ENCODE peak calls at places on chromosome 7, in seven cellular contexts. K is fibroblast of lung, R is PC-3, V is MM.1S, I is Caco-2, E is left lung, X is SK-N-SH. T is an unnamed sample.

GRCh38 chr7:55592492-55592891 is 20.2 kb upstream of the VOPP1 start:
- DNase-seq in K (no peak), R (no peak), V (no peak), I (no peak), E (no peak), X (no peak), T (no peak)

GRCh38 chr7:88169717-88170320 is 50.0 kb downstream of the SRI start:
- DNase-seq in K (peak), R (peak), V (peak), I (peak), E (no peak), X (peak), T (peak)

GRCh38 chr7:120856621-120857352 is 1.2 kb downstream of the TSPAN12 start:
- DNase-seq in K (peak), R (peak), V (peak), I (peak), E (peak), X (peak), T (no peak)

GRCh38 chr7:127504715-127505114 is 80.7 kb downstream of the GCC1 start:
- DNase-seq in K (peak), R (peak), V (peak), I (peak), E (peak), X (peak), T (no peak)

GRCh38 chr7:137909042-137909441 is 62.3 kb upstream of the DGKI start:
- DNase-seq in K (peak), R (no peak), V (no peak), I (no peak), E (no peak), X (no peak), T (no peak)

GRCh38 chr7:7913506-7913905 is 55.1 kb upstream of the GLCCI1 start:
- DNase-seq in K (peak), R (peak), V (no peak), I (no peak), E (no peak), X (no peak), T (peak)

GRCh38 chr7:101916041-101916800 is 98.8 kb downstream of the CUX1 start:
- DNase-seq in K (no peak), R (no peak), V (no peak), I (no peak), E (peak), X (no peak), T (no peak)

GRCh38 chr7:74453321-74454011 is at the start of gene GTF2IRD1:
- DNase-seq in K (peak), R (peak), V (peak), I (peak), E (peak), X (peak), T (no peak)

DNA sequence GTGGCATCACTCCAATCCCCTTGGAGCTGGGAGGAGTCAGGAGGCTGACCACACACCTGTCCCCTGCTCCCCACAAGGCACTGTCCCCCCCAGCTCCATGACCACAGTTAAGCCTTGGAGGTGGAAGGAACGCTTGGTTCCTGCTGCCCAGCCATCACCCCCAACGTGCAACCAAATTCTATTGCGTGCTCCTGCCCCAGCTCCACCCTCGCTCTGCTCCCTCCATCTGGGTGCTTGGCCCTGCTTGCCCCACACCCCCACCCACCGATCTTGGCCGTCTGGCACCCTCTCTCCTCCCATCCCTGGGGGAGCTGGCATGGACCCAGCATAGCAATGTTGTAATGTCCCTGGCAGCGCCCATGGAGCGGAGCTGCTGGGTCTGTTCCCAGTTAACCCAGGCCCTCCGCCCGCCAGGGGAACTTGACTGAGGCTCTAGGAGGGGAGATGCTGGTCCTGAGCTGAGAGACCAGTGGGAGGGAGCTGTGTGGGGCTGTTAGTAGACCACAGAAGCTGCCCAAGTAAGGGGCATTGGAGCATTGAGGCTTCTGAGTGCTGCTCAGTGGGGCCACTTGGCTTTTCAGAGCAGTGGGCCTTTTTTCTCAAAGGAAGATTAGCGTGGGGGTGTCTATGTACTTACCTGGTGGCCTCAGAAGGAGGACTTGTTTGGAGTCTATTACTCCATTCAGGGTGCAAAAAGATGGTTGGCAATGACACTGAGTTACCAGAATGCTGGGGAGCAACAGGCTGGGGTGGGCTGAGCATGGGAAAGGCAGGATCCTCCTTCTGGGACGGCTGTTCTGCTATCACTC is 1.1 kb downstream of the EPHB6 start:
- DNase-seq in K (peak), R (no peak), V (no peak), I (no peak), E (peak), X (peak), T (no peak)
- H3K4me3 ChIP-seq in K (peak), R (peak), V (no peak), I (no peak), E (no peak), X (peak), T (no peak)

DNA sequence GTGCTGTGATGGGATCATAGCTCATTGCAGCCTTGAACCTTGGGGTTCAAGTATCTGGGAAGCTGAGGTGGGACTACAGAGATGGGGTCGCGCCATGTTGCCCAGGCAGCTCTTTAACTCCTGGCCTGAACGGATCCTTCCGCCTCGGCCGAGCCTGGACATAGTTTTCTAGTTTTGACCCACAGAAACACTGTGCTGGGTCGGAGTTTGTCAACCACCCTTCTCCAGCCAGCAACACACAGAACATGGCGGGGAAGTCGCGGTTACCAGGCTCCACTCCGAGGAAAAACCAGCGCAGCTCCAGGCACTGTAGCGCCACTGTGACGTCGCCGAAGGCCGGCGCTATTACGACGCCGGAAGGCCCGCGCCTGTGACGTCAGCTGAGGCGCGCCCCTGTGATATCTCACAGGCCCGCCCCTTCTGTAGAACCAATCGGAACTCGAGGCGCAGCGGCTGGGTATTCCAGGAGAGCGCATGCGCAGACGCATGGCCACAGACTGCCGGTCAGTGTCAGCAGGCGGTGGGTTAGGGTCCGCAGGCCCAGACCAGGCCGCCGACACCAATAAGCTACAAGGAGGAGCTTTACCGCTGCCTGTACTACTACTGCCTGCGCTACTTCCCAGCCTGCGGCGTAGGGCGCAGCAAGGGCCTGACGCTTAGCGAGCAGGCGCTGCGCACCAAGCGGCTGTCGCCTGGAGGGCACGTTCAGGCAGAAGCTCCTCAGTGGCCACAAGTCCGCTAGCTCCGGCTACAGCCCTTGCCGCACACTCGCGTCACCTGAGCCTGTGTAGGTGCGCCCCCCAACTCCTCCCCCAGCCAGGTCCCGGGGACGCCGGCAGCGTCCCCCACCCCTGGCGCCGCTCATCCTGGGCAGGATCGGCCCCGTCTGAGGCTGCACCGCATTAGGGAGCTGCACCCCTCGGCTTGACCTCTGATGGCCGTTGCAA is 135.2 kb upstream of the KCTD7 start:
- DNase-seq in K (peak), R (peak), V (peak), I (peak), E (peak), X (peak), T (peak)
- TF ChIP-seq CTCF in K (peak), R (no peak), V (peak), I (peak), E (peak), X (peak), T (peak)

DNA sequence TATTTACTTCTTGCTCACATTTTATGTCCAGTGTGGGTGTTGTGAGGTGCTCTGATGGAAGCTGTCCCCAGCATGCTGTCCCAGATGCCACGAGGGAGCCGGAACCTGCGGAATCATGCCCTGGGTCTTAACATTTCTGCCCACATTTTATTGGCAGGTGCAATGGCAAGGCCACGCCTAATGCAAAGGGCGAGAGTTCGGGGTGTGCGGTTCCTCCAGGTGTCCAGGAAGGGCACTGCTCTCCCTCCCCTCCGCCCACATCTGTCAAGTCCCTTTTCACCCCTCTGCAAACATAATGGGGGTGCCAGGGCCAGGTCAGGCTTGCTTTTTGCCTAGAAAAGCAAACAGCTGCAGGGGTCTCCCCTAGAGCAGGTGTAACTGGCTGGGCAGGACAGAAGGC is 16.4 kb downstream of the PDAP1 start:
- DNase-seq in K (no peak), R (no peak), V (no peak), I (no peak), E (peak), X (no peak), T (no peak)
- H3K4me3 ChIP-seq in K (no peak), R (no peak), V (peak), I (no peak), E (no peak), X (no peak), T (peak)

GRCh38 chr7:18666107-18666728 is 170.7 kb downstream of the HDAC9 start:
- DNase-seq in K (peak), R (peak), V (peak), I (peak), E (peak), X (peak), T (peak)
- TF ChIP-seq CTCF in K (peak), R (peak), V (peak), I (peak), E (peak), X (peak), T (peak)

DNA sequence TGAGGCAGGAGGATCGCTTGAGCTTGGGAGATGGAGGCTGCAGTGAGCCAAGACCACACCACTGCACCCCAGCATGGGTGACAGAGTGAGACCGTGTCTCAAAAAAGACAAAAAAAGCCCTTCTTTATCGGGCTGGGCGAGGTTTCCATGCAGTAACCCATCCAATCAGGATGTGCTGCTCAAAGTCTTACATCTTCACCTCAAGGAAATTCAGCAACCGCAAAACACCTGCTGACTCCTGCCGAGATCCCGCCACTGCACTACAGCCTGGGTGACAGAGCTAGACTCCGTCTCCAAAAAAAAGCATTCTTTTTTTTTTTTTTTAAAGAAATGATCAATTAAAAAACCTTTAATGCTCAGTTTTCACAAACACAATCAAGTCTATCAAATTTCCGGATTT is 75.7 kb upstream of the KCTD7 start:
- DNase-seq in K (no peak), R (no peak), V (no peak), I (no peak), E (no peak), X (no peak), T (no peak)
- H3K4me3 ChIP-seq in K (no peak), R (no peak), V (no peak), I (no peak), E (no peak), X (no peak), T (no peak)

T was measured in LNCaP clone FGC.